ENCODE peak calls at places on chromosomes 1 and 21, in nine cellular contexts. W, Z, H, M, D, U, T, A and E are unnamed samples. For H3K9me3, the result is how much of the 10 kb centered on the place peaks cover.

GRCh38 chr1:17293681-17294415 is 14.1 kb upstream of the PADI4 start:
- DNase-seq in W (no peak), Z (no peak), H (no peak), M (no peak), D (no peak), U (no peak), T (no peak), A (no peak), E (no peak)

GRCh38 chr1:151680812-151681211 is 35.8 kb downstream of the CELF3 start:
- DNase-seq in W (no peak), Z (peak), H (peak), M (peak), D (no peak), U (no peak), T (peak), A (peak), E (no peak)

GRCh38 chr1:111334169-111334568 is 43.5 kb downstream of the CHIA start:
- DNase-seq in W (no peak), Z (no peak), H (peak), M (peak), D (no peak), U (no peak), T (peak), A (peak), E (no peak)

GRCh38 chr1:116466810-116467557 is 93.9 kb downstream of the ATP1A1 start:
- DNase-seq in W (no peak), Z (no peak), H (no peak), M (no peak), D (no peak), U (no peak), T (no peak), A (peak), E (no peak)

GRCh38 chr1:19033516-19033840 is 77.0 kb upstream of the IFFO2 start:
- DNase-seq in W (no peak), Z (no peak), H (no peak), M (no peak), D (no peak), U (no peak), T (no peak), A (peak), E (no peak)

GRCh38 chr1:28249013-28249870 is 10.1 kb upstream of the SESN2 start:
- DNase-seq in W (peak), Z (peak), H (peak), M (peak), D (peak), U (peak), T (peak), A (peak), E (no peak)

GRCh38 chr21:41813226-41813625 is 46.4 kb upstream of the RIPK4 start:
- DNase-seq in W (no peak), Z (no peak), H (no peak), M (no peak), D (no peak), U (no peak), T (no peak), A (no peak), E (no peak)

GRCh38 chr1:109161836-109162606 is 48.1 kb downstream of the ELAPOR1 start:
- DNase-seq in W (no peak), Z (peak), H (no peak), M (peak), D (peak), U (no peak), T (peak), A (peak), E (no peak)

GRCh38 chr1:39722495-39722894 is 16.2 kb upstream of the PPIE start:
- DNase-seq in W (no peak), Z (no peak), H (peak), M (no peak), D (no peak), U (no peak), T (peak), A (peak), E (no peak)

GRCh38 chr1:15088146-15089025 is 65.2 kb upstream of the TMEM51 start:
- DNase-seq in W (no peak), Z (no peak), H (no peak), M (no peak), D (no peak), U (no peak), T (no peak), A (no peak), E (no peak)

GRCh38 chr1:31575373-31576140 is 758 bp upstream of the TINAGL1 start:
- DNase-seq in W (peak), Z (peak), H (no peak), M (no peak), D (peak), U (no peak), T (no peak), A (peak), E (no peak)

GRCh38 chr1:113800487-113800886 is 11.8 kb downstream of the RSBN1 start:
- DNase-seq in W (no peak), Z (no peak), H (no peak), M (no peak), D (no peak), U (no peak), T (no peak), A (no peak), E (no peak)
- H3K9me3 ChIP-seq in W (under half), Z (under half), H (under half), M (under half), D (under half), U (under half), T (under half), A (under half), E (under half)

GRCh38 chr1:114670083-114671010 is 498 bp upstream of the DENND2C start:
- DNase-seq in W (peak), Z (peak), H (peak), M (peak), D (peak), U (peak), T (peak), A (peak), E (peak)

GRCh38 chr1:114669562-114670082 is at the start of gene DENND2C:
- DNase-seq in W (no peak), Z (no peak), H (no peak), M (no peak), D (no peak), U (no peak), T (no peak), A (no peak), E (no peak)

GRCh38 chr1:114668784-114669561 is 876 bp downstream of the DENND2C start:
- DNase-seq in W (peak), Z (no peak), H (no peak), M (peak), D (no peak), U (no peak), T (peak), A (peak), E (no peak)

GRCh38 chr1:114671011-114671938 is 1.4 kb upstream of the DENND2C start:
- DNase-seq in W (no peak), Z (no peak), H (peak), M (peak), D (no peak), U (no peak), T (peak), A (peak), E (no peak)

GRCh38 chr1:114671939-114672275 is 2.1 kb upstream of the DENND2C start:
- DNase-seq in W (no peak), Z (no peak), H (no peak), M (no peak), D (no peak), U (no peak), T (no peak), A (no peak), E (no peak)
- H3K27ac ChIP-seq in W (no peak), Z (no peak), H (no peak), M (no peak), D (no peak), U (no peak), T (no peak), A (no peak), E (no peak)

GRCh38 chr1:26959722-26960624 is at the start of gene KDF1:
- DNase-seq in W (peak), Z (peak), H (no peak), M (no peak), D (no peak), U (no peak), T (peak), A (peak), E (no peak)

GRCh38 chr1:26959270-26959669 is 998 bp downstream of the KDF1 start:
- DNase-seq in W (no peak), Z (no peak), H (no peak), M (no peak), D (no peak), U (no peak), T (no peak), A (no peak), E (no peak)

GRCh38 chr1:26956321-26956720 is 3.9 kb downstream of the KDF1 start:
- DNase-seq in W (no peak), Z (no peak), H (no peak), M (no peak), D (no peak), U (no peak), T (no peak), A (no peak), E (no peak)

GRCh38 chr1:26960625-26960966 is 328 bp upstream of the KDF1 start:
- DNase-seq in W (no peak), Z (peak), H (no peak), M (no peak), D (no peak), U (no peak), T (no peak), A (no peak), E (no peak)

GRCh38 chr1:26957306-26957705 is 3.0 kb downstream of the KDF1 start:
- DNase-seq in W (no peak), Z (no peak), H (no peak), M (no peak), D (no peak), U (no peak), T (no peak), A (no peak), E (no peak)
- H3K9me3 ChIP-seq in W (under half), Z (under half), H (under half), M (under half), D (under half), U (under half), T (under half), A (under half), E (under half)

DNA sequence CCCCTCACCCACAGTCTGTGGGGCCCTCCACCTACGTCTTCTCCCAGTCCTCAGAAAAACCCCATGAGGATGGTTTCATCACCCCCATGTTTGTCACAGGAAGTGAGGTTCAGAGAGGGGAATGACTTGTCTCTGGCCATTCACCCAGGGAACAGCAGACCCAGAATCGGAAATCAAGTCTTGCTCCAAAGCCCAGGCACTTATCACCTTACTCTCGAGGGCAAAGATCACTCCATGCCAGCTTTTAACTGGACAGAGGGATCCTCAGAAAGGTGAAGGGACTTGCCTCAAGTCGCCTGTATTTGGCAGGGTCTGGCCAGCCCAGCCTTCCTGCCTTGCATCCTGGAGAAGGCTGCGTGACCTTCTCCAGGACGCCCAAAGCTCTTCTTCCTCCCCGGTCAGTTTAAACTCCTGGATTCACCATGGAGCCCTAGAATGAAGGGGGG is 57.9 kb upstream of the SSBP3 start:
- DNase-seq in W (no peak), Z (no peak), H (no peak), M (no peak), D (peak), U (no peak), T (no peak), A (no peak), E (no peak)
- H3K27ac ChIP-seq in W (peak), Z (no peak), H (no peak), M (peak), D (no peak), U (peak), T (no peak), A (no peak), E (no peak)

DNA sequence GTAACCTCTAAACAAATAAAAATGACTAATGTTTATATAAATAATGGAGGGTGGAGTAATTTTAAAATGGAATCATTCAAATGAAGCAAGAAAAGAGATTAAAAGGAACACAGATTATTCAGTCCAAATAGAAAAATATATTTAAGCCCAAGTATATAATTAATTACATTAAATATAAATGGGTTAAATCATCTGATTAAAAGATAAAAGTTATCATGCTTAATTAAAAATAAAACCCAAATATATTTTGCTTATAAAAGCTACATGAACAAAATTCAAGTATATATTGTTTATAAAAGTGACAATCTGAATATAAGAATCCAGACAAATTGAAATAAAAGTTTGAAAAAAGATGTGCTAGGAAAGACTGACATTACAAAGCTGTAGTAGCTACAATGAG is 63.9 kb upstream of the ACTRT2 start:
- DNase-seq in W (no peak), Z (no peak), H (no peak), M (no peak), D (no peak), U (no peak), T (no peak), A (no peak), E (no peak)
- H3K9me3 ChIP-seq in W (under half), Z (under half), H (under half), M (under half), D (under half), U (under half), T (under half), A (under half), E (under half)

GRCh38 chr1:160662888-160663287 is 16.0 kb upstream of the SLAMF1 start:
- DNase-seq in W (no peak), Z (no peak), H (no peak), M (no peak), D (no peak), U (no peak), T (no peak), A (no peak), E (no peak)

GRCh38 chr1:160667896-160668295 is 21.1 kb upstream of the SLAMF1 start:
- DNase-seq in W (no peak), Z (no peak), H (no peak), M (no peak), D (no peak), U (no peak), T (no peak), A (no peak), E (no peak)

GRCh38 chr1:160666079-160666442 is 19.2 kb upstream of the SLAMF1 start:
- DNase-seq in W (no peak), Z (no peak), H (no peak), M (no peak), D (no peak), U (no peak), T (no peak), A (no peak), E (no peak)

GRCh38 chr1:160665330-160666078 is 18.7 kb upstream of the SLAMF1 start:
- DNase-seq in W (no peak), Z (no peak), H (no peak), M (peak), D (no peak), U (peak), T (no peak), A (no peak), E (no peak)

GRCh38 chr1:160664573-160665051 is 17.8 kb upstream of the SLAMF1 start:
- DNase-seq in W (no peak), Z (no peak), H (no peak), M (no peak), D (no peak), U (no peak), T (no peak), A (no peak), E (no peak)
- H3K27ac ChIP-seq in W (no peak), Z (no peak), H (no peak), M (no peak), D (no peak), U (peak), T (no peak), A (no peak), E (no peak)

GRCh38 chr21:18430341-18430740 is 26.8 kb upstream of the TMPRSS15 start:
- DNase-seq in W (no peak), Z (no peak), H (no peak), M (no peak), D (no peak), U (no peak), T (no peak), A (no peak), E (no peak)
- H3K9me3 ChIP-seq in W (under half), Z (under half), H (under half), M (under half), D (under half), U (under half), T (under half), A (under half), E (under half)

GRCh38 chr1:50424940-50425375 is 1.7 kb upstream of the DMRTA2 start:
- DNase-seq in W (no peak), Z (no peak), H (no peak), M (no peak), D (no peak), U (no peak), T (no peak), A (no peak), E (no peak)
- H3K27ac ChIP-seq in W (no peak), Z (no peak), H (no peak), M (no peak), D (no peak), U (no peak), T (no peak), A (no peak), E (no peak)

DNA sequence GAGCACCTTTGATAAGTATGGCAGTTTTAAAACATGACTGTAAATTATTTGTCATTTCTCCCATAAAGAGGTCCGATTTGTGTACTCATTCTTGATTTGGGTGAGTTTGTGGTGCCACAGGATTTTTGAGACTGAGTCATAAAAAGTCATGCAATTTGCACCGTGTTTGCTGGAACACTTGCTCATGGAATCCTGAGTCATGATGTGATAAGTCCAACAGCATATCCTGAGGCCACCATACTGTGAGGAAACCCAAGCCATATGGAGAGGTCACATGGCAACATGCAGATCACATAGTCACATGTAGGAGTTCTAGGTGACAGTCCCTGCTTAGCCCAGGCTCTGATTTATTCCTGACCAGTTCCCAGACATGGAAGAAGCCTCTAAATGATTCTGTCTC is 40.8 kb upstream of the PRRX1 start:
- DNase-seq in W (no peak), Z (no peak), H (peak), M (peak), D (no peak), U (no peak), T (peak), A (peak), E (no peak)
- H3K9me3 ChIP-seq in W (under half), Z (under half), H (under half), M (under half), D (under half), U (under half), T (under half), A (under half), E (under half)